ENCODE peak calls at places on chromosomes 7 and 10, in four cellular contexts. V is A549, F is IMR-90, T is GM12878. I is an unnamed sample.

GRCh38 chr10:90745565-90745964 is 112.3 kb downstream of the HTR7 start:
- DNase-seq in V (no peak), F (no peak), T (no peak), I (no peak)

GRCh38 chr10:1121311-1121970 is 65.3 kb downstream of the WDR37 start:
- DNase-seq in V (no peak), F (no peak), T (no peak), I (no peak)

GRCh38 chr10:123724747-123725146 is 58.6 kb downstream of the GPR26 start:
- DNase-seq in V (no peak), F (no peak), T (no peak), I (no peak)

GRCh38 chr10:88062385-88062784 is 199.0 kb downstream of the PTEN start:
- DNase-seq in V (no peak), F (peak), T (no peak), I (no peak)

GRCh38 chr7:38224392-38224791 is 46.3 kb downstream of the STARD3NL start:
- DNase-seq in V (no peak), F (peak), T (no peak), I (no peak)

GRCh38 chr10:60367431-60367830 is 22.2 kb downstream of the ANK3 start:
- DNase-seq in V (no peak), F (no peak), T (no peak), I (no peak)

GRCh38 chr10:122116331-122116730 is 127.4 kb downstream of the TACC2 start:
- DNase-seq in V (no peak), F (peak), T (no peak), I (no peak)

GRCh38 chr10:68154211-68154497 is 44.9 kb downstream of the MYPN start:
- DNase-seq in V (no peak), F (peak), T (no peak), I (no peak)

GRCh38 chr10:133158756-133159610 is 1.0 kb upstream of the KNDC1 start:
- DNase-seq in V (peak), F (no peak), T (no peak), I (peak)

GRCh38 chr10:127833804-127834203 is 58.9 kb downstream of the CLRN3 start:
- DNase-seq in V (no peak), F (no peak), T (no peak), I (no peak)

GRCh38 chr7:37831214-37831613 is 17.2 kb upstream of the NME8 start:
- DNase-seq in V (no peak), F (no peak), T (no peak), I (no peak)

GRCh38 chr10:21421016-21421415 is 104.5 kb downstream of the SKIDA1 start:
- DNase-seq in V (no peak), F (no peak), T (no peak), I (no peak)

GRCh38 chr7:128830231-128831177 is at the start of gene FLNC:
- DNase-seq in V (no peak), F (peak), T (no peak), I (peak)

GRCh38 chr10:80436459-80437098 is 17.5 kb upstream of the TSPAN14 start:
- DNase-seq in V (no peak), F (no peak), T (no peak), I (no peak)

GRCh38 chr7:100547872-100548271 is 8.9 kb downstream of the AGFG2 start:
- DNase-seq in V (no peak), F (no peak), T (no peak), I (peak)

GRCh38 chr10:15815242-15815885 is 44.9 kb downstream of the MINDY3 start:
- DNase-seq in V (no peak), F (no peak), T (no peak), I (no peak)

GRCh38 chr10:58414270-58415041 is 29.2 kb downstream of the TFAM start:
- DNase-seq in V (peak), F (peak), T (no peak), I (no peak)

GRCh38 chr7:127535546-127536425 is 49.6 kb downstream of the GCC1 start:
- DNase-seq in V (no peak), F (no peak), T (no peak), I (no peak)

GRCh38 chr10:122468923-122469781 is 7.8 kb downstream of the HTRA1 start:
- DNase-seq in V (peak), F (peak), T (no peak), I (no peak)

GRCh38 chr10:17041626-17042520 is 87.7 kb downstream of the CUBN start:
- DNase-seq in V (no peak), F (no peak), T (no peak), I (no peak)

GRCh38 chr10:116710021-116710420 is 32.3 kb downstream of the HSPA12A start:
- DNase-seq in V (no peak), F (no peak), T (no peak), I (no peak)

GRCh38 chr7:92763636-92764423 is 72.5 kb downstream of the CDK6 start:
- DNase-seq in V (peak), F (peak), T (no peak), I (peak)

GRCh38 chr7:155795401-155795800 is 16.9 kb downstream of the SHH start:
- DNase-seq in V (no peak), F (no peak), T (no peak), I (no peak)

GRCh38 chr10:79444243-79445119 is 943 bp downstream of the ZCCHC24 start:
- DNase-seq in V (peak), F (peak), T (no peak), I (peak)

GRCh38 chr10:16891375-16892313 is 74.4 kb upstream of the RSU1 start:
- DNase-seq in V (no peak), F (peak), T (no peak), I (peak)

GRCh38 chr7:137965942-137966624 is 35.8 kb downstream of the CREB3L2 start:
- DNase-seq in V (no peak), F (no peak), T (no peak), I (no peak)

GRCh38 chr7:7136423-7136822 is 45.9 kb upstream of the C1GALT1 start:
- DNase-seq in V (no peak), F (no peak), T (no peak), I (peak)

GRCh38 chr7:37730489-37730888 is 46.9 kb downstream of the GPR141 start:
- DNase-seq in V (no peak), F (no peak), T (no peak), I (no peak)

GRCh38 chr10:44913312-44914079 is 2.4 kb downstream of the TMEM72 start:
- DNase-seq in V (no peak), F (no peak), T (no peak), I (peak)

GRCh38 chr10:26292058-26292457 is 75.5 kb downstream of the GAD2 start:
- DNase-seq in V (no peak), F (no peak), T (no peak), I (no peak)

GRCh38 chr7:151308256-151308655 is 33.4 kb upstream of the NUB1 start:
- DNase-seq in V (no peak), F (no peak), T (no peak), I (no peak)
- TF ChIP-seq ELK1 in V (no peak), F (no peak), T (no peak), I (no peak)

GRCh38 chr7:118264836-118265235 is 40.3 kb downstream of the ANKRD7 start:
- DNase-seq in V (no peak), F (no peak), T (no peak), I (no peak)

GRCh38 chr7:118259115-118259514 is 34.6 kb downstream of the ANKRD7 start:
- DNase-seq in V (no peak), F (no peak), T (no peak), I (no peak)
- TF ChIP-seq ELK1 in V (no peak), F (no peak), T (no peak), I (no peak)

GRCh38 chr7:132185150-132185549 is 391.1 kb downstream of the PLXNA4 start:
- DNase-seq in V (no peak), F (no peak), T (no peak), I (no peak)

GRCh38 chr7:132190683-132191082 is 385.6 kb downstream of the PLXNA4 start:
- DNase-seq in V (no peak), F (no peak), T (no peak), I (no peak)

GRCh38 chr7:132189881-132190280 is 386.4 kb downstream of the PLXNA4 start:
- DNase-seq in V (no peak), F (no peak), T (no peak), I (no peak)

GRCh38 chr7:132187391-132187790 is 388.9 kb downstream of the PLXNA4 start:
- DNase-seq in V (no peak), F (no peak), T (no peak), I (no peak)

DNA sequence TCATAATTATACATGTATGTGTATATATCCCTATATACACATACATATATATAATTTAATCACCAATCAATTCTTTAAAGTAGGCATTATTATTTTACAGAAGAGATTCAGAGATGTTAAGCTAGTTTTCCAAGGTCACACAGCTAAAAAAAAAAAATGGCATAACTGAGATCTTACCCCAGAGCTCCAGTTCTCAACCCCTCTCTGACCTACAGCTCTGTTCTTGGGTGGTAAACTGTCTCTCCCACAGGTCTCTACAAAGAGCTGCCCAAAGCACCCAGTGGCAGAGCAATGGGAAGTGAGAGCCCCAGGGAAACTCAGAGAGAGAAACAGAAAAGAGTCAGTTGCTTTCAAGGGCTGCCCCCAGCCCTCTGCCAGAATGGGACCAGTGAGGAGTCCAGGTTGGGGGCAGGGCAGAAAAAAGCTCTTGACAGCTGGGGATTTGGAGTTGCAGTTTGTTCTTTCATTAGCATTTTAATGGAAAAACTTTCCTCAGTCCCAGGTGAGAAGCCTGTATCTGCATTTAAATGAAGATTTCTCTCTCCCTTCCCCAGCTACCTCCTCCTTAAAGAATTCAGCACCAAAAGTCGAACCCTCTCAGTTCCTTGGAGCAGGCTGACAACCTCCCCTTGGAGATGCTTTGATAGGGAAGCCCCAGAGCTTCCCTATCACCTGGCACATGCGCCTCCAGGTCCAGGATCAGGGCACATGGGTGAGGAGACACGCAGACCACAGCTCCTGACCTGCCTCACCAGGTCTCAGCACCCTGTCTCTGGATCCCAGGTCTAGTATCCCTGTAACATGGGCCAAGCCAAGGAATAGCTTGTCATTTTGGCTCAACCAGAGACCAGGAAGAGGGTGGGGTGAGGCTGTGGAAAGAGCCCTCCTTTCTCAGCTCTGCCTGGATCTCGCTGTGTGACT is 388.1 kb downstream of the PLXNA4 start:
- DNase-seq in V (no peak), F (no peak), T (no peak), I (no peak)
- TF ChIP-seq ELK1 in V (no peak), F (no peak), T (no peak), I (no peak)

DNA sequence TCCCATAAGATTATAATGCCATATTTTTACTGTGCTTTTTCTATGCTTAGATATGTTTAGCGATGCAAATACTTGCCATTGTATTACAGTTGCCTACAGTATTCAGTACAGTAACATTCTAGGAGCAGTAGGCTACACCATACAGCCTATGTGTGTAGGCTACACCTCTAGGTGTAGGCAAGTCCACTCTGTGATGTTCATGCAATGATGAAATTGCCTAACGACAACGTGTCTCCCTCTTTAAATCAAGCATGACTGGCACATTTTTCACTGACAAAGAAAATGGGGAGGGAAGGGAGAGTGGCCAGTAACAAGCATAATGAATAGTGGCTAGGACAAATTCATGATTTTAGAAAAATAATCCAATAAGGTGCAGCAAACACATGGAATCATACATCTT is 1.7 kb downstream of the NCAPG2 start:
- DNase-seq in V (no peak), F (no peak), T (no peak), I (peak)
- TF ChIP-seq ELK1 in V (no peak), F (no peak), T (no peak), I (no peak)

GRCh38 chr10:30039567-30039966 is 19.8 kb downstream of the JCAD start:
- DNase-seq in V (no peak), F (no peak), T (no peak), I (no peak)
- TF ChIP-seq ELK1 in V (no peak), F (no peak), T (no peak), I (no peak)

GRCh38 chr7:119999743-120000475 is 273.1 kb upstream of the KCND2 start:
- DNase-seq in V (no peak), F (peak), T (no peak), I (no peak)
- TF ChIP-seq ELK1 in V (no peak), F (no peak), T (no peak), I (no peak)

GRCh38 chr7:113774182-113774807 is 144.5 kb downstream of the PPP1R3A start:
- DNase-seq in V (peak), F (peak), T (no peak), I (no peak)

GRCh38 chr7:113775401-113775800 is 143.4 kb downstream of the PPP1R3A start:
- DNase-seq in V (no peak), F (no peak), T (no peak), I (no peak)

GRCh38 chr7:113770146-113770738 is 148.6 kb downstream of the PPP1R3A start:
- DNase-seq in V (no peak), F (no peak), T (no peak), I (no peak)

DNA sequence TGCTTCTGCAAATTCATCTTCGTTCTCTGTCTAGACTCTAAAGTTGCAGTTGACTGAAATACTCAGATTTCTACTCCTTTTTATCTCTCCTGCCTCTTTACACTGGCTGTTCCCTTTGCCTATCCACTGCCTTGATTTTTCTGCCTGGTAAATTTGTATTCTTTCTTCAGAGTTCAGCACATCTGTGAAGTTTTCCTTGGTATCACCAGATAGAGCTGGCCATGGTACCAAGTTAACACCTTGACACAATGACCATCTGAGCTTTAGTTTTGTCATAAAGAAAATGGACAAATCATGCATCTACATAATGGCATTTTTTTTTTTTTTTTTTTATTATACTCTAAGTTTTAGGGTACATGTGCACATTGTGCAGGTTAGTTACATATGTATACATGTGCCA is 143.0 kb downstream of the PPP1R3A start:
- DNase-seq in V (no peak), F (no peak), T (no peak), I (no peak)
- TF ChIP-seq ELK1 in V (no peak), F (no peak), T (no peak), I (no peak)

GRCh38 chr10:89476150-89476549 is 59.2 kb downstream of the SLC16A12 start:
- DNase-seq in V (no peak), F (no peak), T (no peak), I (no peak)
- TF ChIP-seq ELK1 in V (no peak), F (no peak), T (no peak), I (no peak)

GRCh38 chr7:77254915-77255314 is 55.3 kb upstream of the FGL2 start:
- DNase-seq in V (no peak), F (no peak), T (no peak), I (no peak)

GRCh38 chr7:77258014-77258413 is 58.4 kb upstream of the FGL2 start:
- DNase-seq in V (no peak), F (peak), T (no peak), I (peak)

GRCh38 chr7:77262311-77262710 is 62.7 kb upstream of the FGL2 start:
- DNase-seq in V (no peak), F (no peak), T (no peak), I (no peak)

GRCh38 chr7:77254429-77254828 is 54.8 kb upstream of the FGL2 start:
- DNase-seq in V (no peak), F (peak), T (no peak), I (no peak)

GRCh38 chr7:77258593-77258992 is 59.0 kb upstream of the FGL2 start:
- DNase-seq in V (no peak), F (no peak), T (no peak), I (no peak)
- TF ChIP-seq ELK1 in V (no peak), F (no peak), T (no peak), I (no peak)

GRCh38 chr7:18425227-18425626 is 70.3 kb upstream of the HDAC9 start:
- DNase-seq in V (no peak), F (no peak), T (no peak), I (no peak)

GRCh38 chr7:18420758-18421157 is 74.8 kb upstream of the HDAC9 start:
- DNase-seq in V (no peak), F (peak), T (no peak), I (no peak)

GRCh38 chr7:18420176-18420575 is 75.4 kb upstream of the HDAC9 start:
- DNase-seq in V (no peak), F (no peak), T (no peak), I (no peak)

GRCh38 chr7:18416988-18417387 is 78.6 kb upstream of the HDAC9 start:
- DNase-seq in V (no peak), F (no peak), T (no peak), I (no peak)

DNA sequence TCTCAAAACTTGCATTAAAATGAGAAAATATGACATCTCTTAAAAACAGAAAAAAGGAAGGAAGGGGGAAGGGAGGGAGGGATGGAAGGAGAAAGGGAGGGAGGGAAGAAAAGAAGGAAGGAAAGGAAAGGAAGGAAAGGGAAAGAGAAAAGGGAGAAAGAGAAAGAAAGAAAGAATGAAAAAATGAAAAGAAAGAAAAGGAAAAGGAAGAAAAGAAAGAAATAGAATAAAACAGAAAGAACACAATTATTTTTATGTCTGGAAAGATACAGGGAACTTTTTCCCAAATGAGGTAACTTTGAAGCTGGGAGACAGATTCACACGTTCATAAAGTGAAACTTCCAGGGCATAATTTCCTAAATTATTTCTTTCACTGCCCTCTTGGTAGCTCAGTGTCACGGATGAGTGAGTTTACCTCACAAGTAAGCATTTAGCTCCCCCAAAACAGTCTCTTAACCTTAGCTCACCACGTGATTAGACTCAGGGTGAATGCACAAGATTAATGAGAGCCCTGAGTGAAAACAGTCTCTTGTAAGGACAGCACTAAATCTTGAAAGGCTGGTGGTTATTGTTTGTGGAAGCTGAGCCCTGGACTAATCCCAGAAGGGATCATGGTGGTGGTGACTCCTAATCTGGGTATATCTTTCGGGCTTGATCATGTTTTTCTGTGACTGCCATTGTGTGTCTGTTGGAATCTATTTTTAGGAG is 74.1 kb upstream of the HDAC9 start:
- DNase-seq in V (no peak), F (no peak), T (no peak), I (no peak)
- TF ChIP-seq ELK1 in V (no peak), F (no peak), T (no peak), I (no peak)

I was measured in K562.